ENCODE peak calls at places on chromosomes 11 and 22, in eight cellular contexts. A, R, O, P, K, X, E and D are unnamed samples.
A peak's percentile ranks its signal among the peaks of the same experiment; 100 is the strongest.

GRCh38 chr11:110092577-110093406 is at the start of gene ZC3H12C:
- DNase-seq in A (peak; percentile 83), R (peak; percentile 81), O (peak; percentile 90), P (peak; percentile 85), K (peak; percentile 86), X (peak; percentile 69), E (peak; percentile 89), D (peak; percentile 78)

GRCh38 chr11:324131-324530 is 3.5 kb upstream of the IFITM3 start:
- DNase-seq in A (peak; percentile 23), R (no peak), O (no peak), P (no peak), K (no peak), X (no peak), E (no peak), D (no peak)

GRCh38 chr22:19820880-19821522 is 33.7 kb downstream of the GNB1L start:
- DNase-seq in A (no peak), R (no peak), O (no peak), P (no peak), K (no peak), X (no peak), E (no peak), D (no peak)

GRCh38 chr11:2428322-2428795 is 16.0 kb downstream of the TRPM5 start:
- DNase-seq in A (no peak), R (peak; percentile 71), O (peak; percentile 88), P (peak; percentile 56), K (peak; percentile 5), X (no peak), E (peak; percentile 84), D (peak; percentile 88)

GRCh38 chr22:36097880-36098279 is 62.7 kb downstream of the APOL3 start:
- DNase-seq in A (no peak), R (no peak), O (no peak), P (no peak), K (no peak), X (no peak), E (no peak), D (no peak)

GRCh38 chr11:86064236-86064803 is 4.6 kb downstream of the PICALM start:
- DNase-seq in A (no peak), R (no peak), O (no peak), P (no peak), K (no peak), X (no peak), E (no peak), D (no peak)

GRCh38 chr11:86459682-86460460 is 85.2 kb downstream of the CCDC81 start:
- DNase-seq in A (peak; percentile 62), R (peak; percentile 45), O (no peak), P (peak; percentile 72), K (peak; percentile 96), X (peak; percentile 88), E (peak; percentile 58), D (no peak)

GRCh38 chr22:22112533-22113294 is 130.1 kb upstream of the TOP3B start:
- DNase-seq in A (no peak), R (no peak), O (no peak), P (no peak), K (no peak), X (no peak), E (no peak), D (no peak)

GRCh38 chr11:127491589-127491988 is 491.0 kb upstream of the KIRREL3 start:
- DNase-seq in A (no peak), R (no peak), O (no peak), P (no peak), K (no peak), X (no peak), E (no peak), D (no peak)

GRCh38 chr22:18077087-18077638 is 627 bp upstream of the PEX26 start:
- DNase-seq in A (no peak), R (no peak), O (no peak), P (no peak), K (no peak), X (no peak), E (no peak), D (no peak)

GRCh38 chr22:18079706-18080230 is 2.0 kb downstream of the PEX26 start:
- DNase-seq in A (no peak), R (no peak), O (no peak), P (no peak), K (no peak), X (no peak), E (no peak), D (no peak)

GRCh38 chr22:18077639-18078328 is at the start of gene PEX26:
- DNase-seq in A (peak; percentile 92), R (peak; percentile 95), O (peak; percentile 95), P (peak; percentile 88), K (peak; percentile 96), X (no peak), E (peak; percentile 96), D (peak; percentile 89)

GRCh38 chr22:18076060-18076497 is 1.7 kb upstream of the PEX26 start:
- DNase-seq in A (peak; percentile 74), R (no peak), O (no peak), P (peak; percentile 62), K (peak; percentile 90), X (no peak), E (peak; percentile 59), D (peak; percentile 55)

DNA sequence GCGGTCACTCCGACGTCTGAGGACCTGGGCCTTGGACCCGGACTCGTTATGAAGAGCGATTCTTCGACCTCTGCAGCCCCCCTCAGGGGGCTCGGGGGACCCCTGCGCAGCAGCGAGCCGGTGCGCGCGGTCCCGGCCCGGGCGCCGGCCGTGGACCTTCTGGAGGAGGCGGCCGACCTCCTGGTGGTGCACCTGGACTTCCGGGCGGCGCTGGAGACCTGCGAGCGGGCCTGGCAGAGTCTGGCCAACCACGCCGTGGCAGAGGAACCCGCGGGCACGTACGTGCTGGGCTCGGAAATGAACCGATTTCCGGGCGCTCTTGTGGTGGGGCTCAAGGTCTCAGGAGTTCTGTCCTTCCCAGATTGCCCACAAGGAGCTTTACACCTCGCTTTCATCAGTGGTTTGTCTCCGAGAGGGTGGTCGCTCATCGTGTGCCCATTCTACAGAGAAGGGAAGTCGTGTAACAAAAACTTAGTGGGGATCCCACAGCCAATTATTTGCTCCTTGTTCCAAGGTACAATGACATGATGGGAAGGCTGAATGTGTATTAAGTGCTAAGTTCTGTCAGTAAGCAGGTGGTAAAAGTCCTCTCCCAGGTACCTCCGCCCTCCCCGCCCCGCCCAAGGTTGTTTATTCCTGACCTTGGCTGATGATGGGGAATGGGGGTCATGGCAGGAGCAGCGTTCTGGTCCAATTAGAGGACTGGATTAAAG is 695 bp downstream of the PEX26 start:
- DNase-seq in A (no peak), R (no peak), O (peak; percentile 76), P (peak; percentile 40), K (no peak), X (no peak), E (no peak), D (peak; percentile 33)
- TF ChIP-seq CTCF in A (no peak), R (no peak), O (peak; percentile 34), P (no peak), K (peak; percentile 18), X (no peak), E (no peak), D (no peak)

GRCh38 chr11:27701262-27702105 is 1.2 kb upstream of the BDNF start:
- DNase-seq in A (no peak), R (peak; percentile 41), O (no peak), P (no peak), K (peak; percentile 83), X (no peak), E (no peak), D (peak; percentile 65)
- TF ChIP-seq CTCF in A (no peak), R (peak; percentile 47), O (no peak), P (no peak), K (peak; percentile 38), X (peak; percentile 37), E (no peak), D (no peak)

GRCh38 chr22:37267128-37267587 is 15.2 kb upstream of the CYTH4 start:
- DNase-seq in A (no peak), R (peak; percentile 42), O (peak; percentile 63), P (peak; percentile 27), K (no peak), X (no peak), E (peak; percentile 48), D (peak; percentile 83)
- TF ChIP-seq CTCF in A (peak; percentile 57), R (peak; percentile 70), O (peak; percentile 67), P (no peak), K (peak; percentile 92), X (peak; percentile 88), E (peak; percentile 36), D (peak; percentile 83)

DNA sequence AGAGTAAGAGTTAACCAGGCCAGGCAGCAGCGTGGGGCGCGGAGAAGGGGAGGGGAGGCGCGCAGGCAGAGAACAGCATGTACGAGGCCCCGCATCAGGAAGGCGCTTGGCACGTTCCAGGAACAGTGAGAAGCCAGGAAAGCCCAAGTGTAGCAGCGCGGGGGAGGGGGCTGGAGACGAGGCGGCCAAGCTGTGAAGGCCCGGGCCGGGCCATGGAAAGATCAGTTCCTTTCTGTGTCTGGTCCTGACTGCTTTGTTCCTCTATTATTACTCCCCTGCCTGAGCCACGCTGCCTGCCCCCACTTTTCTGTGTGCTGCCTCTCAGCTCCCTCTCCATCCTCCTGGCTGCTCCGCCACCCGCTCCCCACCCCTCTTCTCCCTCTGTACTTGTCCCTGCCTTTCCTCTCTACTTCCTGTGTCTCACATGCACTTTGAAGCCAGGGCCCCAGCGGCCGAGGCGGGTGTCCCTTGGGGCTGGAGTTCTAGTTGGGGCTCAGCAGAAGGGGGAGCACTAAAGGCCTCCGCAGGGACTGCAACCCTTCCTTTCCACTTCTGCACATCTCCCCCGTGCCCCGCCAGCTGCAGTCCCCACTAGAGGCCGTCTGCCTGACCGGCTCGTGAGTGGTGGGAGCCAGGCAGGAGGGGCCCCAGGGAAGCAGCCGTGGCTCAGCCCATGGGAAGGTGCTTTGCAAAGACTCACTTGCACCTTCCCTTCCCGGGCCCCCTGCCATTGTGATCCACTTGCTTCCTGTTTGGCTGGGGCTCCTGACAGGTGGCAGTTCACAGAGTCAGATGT is 63.7 kb downstream of the PRDM11 start:
- DNase-seq in A (peak; percentile 96), R (peak; percentile 94), O (peak; percentile 64), P (peak; percentile 87), K (peak; percentile 71), X (no peak), E (peak; percentile 63), D (peak; percentile 69)
- TF ChIP-seq CTCF in A (peak; percentile 14), R (peak; percentile 35), O (no peak), P (no peak), K (no peak), X (no peak), E (no peak), D (no peak)

DNA sequence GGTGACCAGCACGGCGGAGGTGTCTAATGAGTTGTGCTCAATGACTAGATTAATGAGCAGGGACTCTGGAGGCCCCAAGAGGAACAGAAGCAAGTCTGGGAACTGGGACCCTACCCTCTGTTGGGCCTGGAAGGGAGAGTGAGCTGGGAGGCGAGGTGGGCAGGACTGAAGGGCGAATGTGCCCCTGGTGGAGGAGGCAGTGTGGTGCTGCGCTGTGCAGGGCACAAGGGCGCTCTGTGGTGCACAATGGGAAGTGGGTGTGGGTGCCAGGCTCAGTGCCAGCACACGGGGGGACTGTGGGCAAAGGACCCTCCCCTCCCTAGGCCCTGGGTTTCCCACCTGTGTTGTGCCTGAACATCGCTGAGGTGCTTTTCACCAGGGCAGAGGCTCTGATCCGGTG is 57.5 kb upstream of the TTLL12 start:
- DNase-seq in A (no peak), R (no peak), O (no peak), P (no peak), K (no peak), X (no peak), E (no peak), D (no peak)
- TF ChIP-seq CTCF in A (no peak), R (no peak), O (no peak), P (no peak), K (no peak), X (no peak), E (no peak), D (no peak)